ENCODE peak calls at places on chromosomes 3 and 15, in four cellular contexts. M, N, X and B are unnamed samples.

GRCh38 chr3:138752886-138753285 is 81.8 kb downstream of the PIK3CB start:
- ATAC-seq in M (no peak), N (no peak), X (no peak), B (no peak)

GRCh38 chr15:68699881-68700394 is 120.8 kb downstream of the ANP32A start:
- ATAC-seq in M (no peak), N (no peak), X (no peak), B (peak)

GRCh38 chr15:70833897-70834765 is 19.8 kb downstream of the LARP6 start:
- ATAC-seq in M (no peak), N (peak), X (peak), B (no peak)

GRCh38 chr3:172616061-172616461 is 92.8 kb upstream of the TNFSF10 start:
- ATAC-seq in M (peak), N (peak), X (no peak), B (no peak)

GRCh38 chr3:177308911-177309310 is 111.6 kb upstream of the TBL1XR1 start:
- ATAC-seq in M (no peak), N (no peak), X (no peak), B (no peak)

GRCh38 chr3:96101013-96101412 is 713.4 kb upstream of the EPHA6 start:
- ATAC-seq in M (no peak), N (no peak), X (no peak), B (no peak)

GRCh38 chr15:64930019-64930652 is 18.4 kb downstream of the ANKDD1A start:
- ATAC-seq in M (no peak), N (no peak), X (no peak), B (no peak)

GRCh38 chr3:172257638-172258400 is 190.4 kb downstream of the GHSR start:
- ATAC-seq in M (no peak), N (no peak), X (no peak), B (no peak)

GRCh38 chr15:100115066-100115710 is 226.6 kb downstream of the ADAMTS17 start:
- ATAC-seq in M (no peak), N (no peak), X (no peak), B (no peak)

GRCh38 chr15:41896566-41896965 is 2.7 kb upstream of the SPTBN5 start:
- ATAC-seq in M (no peak), N (no peak), X (no peak), B (no peak)

GRCh38 chr3:136929984-136930671 is 27.7 kb upstream of the IL20RB start:
- ATAC-seq in M (no peak), N (peak), X (peak), B (peak)

GRCh38 chr3:142987707-142988106 is 13.7 kb upstream of the U2SURP start:
- ATAC-seq in M (no peak), N (peak), X (no peak), B (peak)

GRCh38 chr15:71761649-71762048 is 48.7 kb upstream of the NR2E3 start:
- ATAC-seq in M (no peak), N (peak), X (peak), B (no peak)

GRCh38 chr3:7332696-7333095 is 471.8 kb downstream of the GRM7 start:
- ATAC-seq in M (no peak), N (no peak), X (no peak), B (no peak)

GRCh38 chr3:116980106-116980505 is 270.5 kb downstream of the TUSC7 start:
- ATAC-seq in M (no peak), N (no peak), X (no peak), B (no peak)

GRCh38 chr3:146854523-146854922 is 249.4 kb upstream of the PLSCR5 start:
- ATAC-seq in M (no peak), N (no peak), X (no peak), B (no peak)

GRCh38 chr3:41352526-41352925 is 153.2 kb downstream of the CTNNB1 start:
- ATAC-seq in M (no peak), N (no peak), X (no peak), B (no peak)

GRCh38 chr3:102415553-102415952 is 19.3 kb upstream of the ZPLD1 start:
- ATAC-seq in M (peak), N (no peak), X (no peak), B (no peak)

GRCh38 chr3:183188895-183189462 is 26.4 kb upstream of the LAMP3 start:
- ATAC-seq in M (peak), N (peak), X (peak), B (no peak)

GRCh38 chr3:49903451-49904424 is at the start of gene MST1R:
- ATAC-seq in M (peak), N (peak), X (peak), B (peak)

GRCh38 chr15:85558747-85559327 is 178.4 kb downstream of the AKAP13 start:
- ATAC-seq in M (no peak), N (no peak), X (no peak), B (peak)

GRCh38 chr15:42608767-42609488 is 33.5 kb downstream of the STARD9 start:
- ATAC-seq in M (no peak), N (no peak), X (no peak), B (no peak)

GRCh38 chr3:43043071-43043766 is 62.7 kb downstream of the POMGNT2 start:
- ATAC-seq in M (no peak), N (no peak), X (peak), B (peak)

GRCh38 chr3:111252795-111253194 is 181.2 kb downstream of the NECTIN3 start:
- ATAC-seq in M (peak), N (peak), X (no peak), B (no peak)

GRCh38 chr3:119934250-119934649 is 152.3 kb downstream of the NR1I2 start:
- ATAC-seq in M (no peak), N (no peak), X (no peak), B (no peak)

GRCh38 chr3:53166781-53167291 is 5.8 kb downstream of the PRKCD start:
- ATAC-seq in M (no peak), N (peak), X (no peak), B (peak)

GRCh38 chr15:28983432-28984311 is 97.9 kb downstream of the APBA2 start:
- ATAC-seq in M (no peak), N (no peak), X (no peak), B (no peak)